ENCODE peak calls at places on chromosomes 13 and 19, in five cellular contexts. N is prostate gland, A is WERI-Rb-1, W is neural progenitor cell, U is ovary. V is an unnamed sample.

GRCh38 chr13:20140487-20140886 is 20.4 kb downstream of the GJA3 start:
- DNase-seq in N (no peak), U (no peak), W (no peak), A (no peak), V (no peak)

GRCh38 chr19:4119763-4120162 is 4.2 kb downstream of the MAP2K2 start:
- DNase-seq in N (no peak), A (no peak), W (no peak), U (no peak), V (no peak)

GRCh38 chr13:48144413-48145035 is 49.6 kb upstream of the MED4 start:
- DNase-seq in N (no peak), A (no peak), U (no peak), W (no peak), V (peak)

GRCh38 chr13:111534646-111535461 is 214.4 kb downstream of the TEX29 start:
- DNase-seq in U (no peak), W (peak), A (peak), N (no peak), V (no peak)

GRCh38 chr13:26561636-26562537 is 4.4 kb downstream of the WASF3 start:
- DNase-seq in W (peak), N (no peak), A (peak), U (no peak), V (no peak)

GRCh38 chr13:110472904-110473563 is 88.5 kb downstream of the RAB20 start:
- DNase-seq in N (no peak), A (no peak), W (no peak), U (no peak), V (no peak)

GRCh38 chr19:2228157-2229030 is 7.7 kb downstream of the PLEKHJ1 start:
- DNase-seq in A (no peak), N (no peak), W (no peak), U (no peak), V (no peak)

GRCh38 chr13:100100115-100100879 is 11.4 kb downstream of the PCCA start:
- DNase-seq in N (peak), W (no peak), U (peak), A (no peak), V (no peak)

GRCh38 chr13:112250788-112251445 is 125.2 kb upstream of the SPACA7 start:
- DNase-seq in U (no peak), W (no peak), A (no peak), N (no peak), V (no peak)

GRCh38 chr19:49106648-49107135 is 7.5 kb upstream of the LIN7B start:
- DNase-seq in A (peak), U (no peak), W (peak), N (no peak), V (peak)

GRCh38 chr19:40466219-40467006 is at the start of gene SPTBN4:
- DNase-seq in U (no peak), N (no peak), A (no peak), W (peak), V (no peak)

GRCh38 chr13:46665630-46666482 is 112.9 kb downstream of the LRCH1 start:
- DNase-seq in U (no peak), N (no peak), A (no peak), W (no peak), V (no peak)

GRCh38 chr19:33208904-33209843 is 15.0 kb downstream of the LRP3 start:
- DNase-seq in A (no peak), W (no peak), N (no peak), U (peak), V (no peak)

GRCh38 chr13:64446372-64446771 is 2783.8 kb downstream of the PCDH9 start:
- DNase-seq in W (no peak), A (no peak), N (no peak), U (no peak), V (no peak)

GRCh38 chr13:77919351-77920294 is 992 bp upstream of the EDNRB start:
- DNase-seq in N (peak), A (peak), U (peak), W (peak), V (no peak)

GRCh38 chr13:20465218-20465879 is 60.3 kb downstream of the CRYL1 start:
- DNase-seq in U (no peak), N (peak), W (no peak), A (no peak), V (no peak)

GRCh38 chr19:2543463-2544442 is 67.8 kb downstream of the GADD45B start:
- DNase-seq in A (peak), N (peak), U (peak), W (peak), V (no peak)

GRCh38 chr19:38837656-38838121 is 6.1 kb upstream of the ECH1 start:
- DNase-seq in N (peak), U (no peak), W (no peak), A (no peak), V (no peak)

GRCh38 chr19:38838986-38839761 is 7.6 kb upstream of the ECH1 start:
- DNase-seq in U (no peak), A (no peak), W (no peak), N (no peak), V (no peak)

GRCh38 chr19:38837304-38837626 is 5.7 kb upstream of the ECH1 start:
- DNase-seq in U (no peak), W (no peak), A (no peak), N (no peak), V (no peak)

GRCh38 chr19:38839816-38840582 is 8.4 kb upstream of the ECH1 start:
- DNase-seq in W (no peak), N (no peak), A (no peak), U (no peak), V (no peak)

DNA sequence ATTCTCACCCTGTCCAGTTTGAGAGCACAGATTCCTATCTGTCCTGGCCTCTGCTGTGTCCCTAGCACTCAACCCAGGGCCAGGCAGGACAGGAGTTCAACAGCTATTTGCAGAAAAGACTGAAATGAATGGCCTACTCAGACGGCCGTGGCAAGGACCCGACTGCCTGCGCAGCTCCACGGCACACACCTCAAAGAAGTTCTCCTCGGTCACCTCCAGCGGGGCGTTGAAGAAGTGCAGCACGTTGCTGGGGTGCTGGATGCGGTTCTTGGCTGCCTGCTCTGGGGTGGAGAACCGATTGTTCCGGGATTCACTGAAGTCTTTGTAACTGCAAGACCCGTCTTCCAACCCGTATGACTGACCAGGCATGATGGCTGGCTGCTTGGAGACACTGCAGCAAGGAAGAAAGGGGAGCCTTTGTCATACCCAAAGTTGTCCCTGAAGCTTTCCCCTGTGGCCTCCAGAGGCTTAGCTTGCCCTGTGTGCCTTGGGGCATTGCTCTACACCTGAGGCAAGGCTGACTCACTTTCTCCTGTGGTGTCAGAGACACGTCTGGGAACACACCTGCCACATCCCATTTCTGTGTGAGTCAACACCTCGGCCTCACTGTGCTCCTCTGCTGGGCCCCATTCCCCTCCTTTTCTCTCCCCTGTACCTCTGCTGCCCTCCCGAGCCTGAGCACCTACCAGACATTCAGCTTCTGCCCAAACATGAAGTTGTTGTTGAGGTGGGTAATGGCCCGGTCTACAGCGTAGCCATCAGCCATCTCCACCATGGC is 6.8 kb upstream of the ECH1 start:
- DNase-seq in A (no peak), W (no peak), U (no peak), N (no peak), V (no peak)
- H3K27ac ChIP-seq in A (no peak), W (no peak), U (no peak), N (peak), V (no peak)

GRCh38 chr13:113420833-113421600 is 32.3 kb downstream of the ADPRHL1 start:
- DNase-seq in A (no peak), U (no peak), W (no peak), N (no peak), V (no peak)
- H3K27ac ChIP-seq in A (no peak), U (no peak), W (no peak), N (peak), V (no peak)

DNA sequence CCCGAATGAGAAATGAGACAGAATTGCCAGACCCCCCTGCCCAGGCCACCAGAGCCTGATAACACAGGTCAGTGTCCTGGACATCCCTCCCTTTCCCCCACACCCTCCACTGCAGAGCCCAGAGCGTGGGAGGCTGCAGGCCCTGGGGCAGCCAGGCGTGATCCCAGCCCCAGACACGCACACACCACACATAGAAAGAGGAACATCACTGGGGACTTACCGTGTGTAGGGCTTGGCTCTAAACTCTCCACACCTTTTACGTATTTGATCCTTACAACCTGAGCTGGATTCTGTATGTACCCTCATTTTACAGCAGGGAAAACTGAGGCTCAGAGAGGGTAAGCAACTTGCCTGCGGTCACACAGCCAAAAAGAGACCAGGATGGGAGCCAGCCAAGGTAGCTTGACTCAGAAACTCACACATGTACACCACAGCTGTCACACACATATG is 334 bp upstream of the ANGPTL6 start:
- DNase-seq in W (no peak), N (no peak), A (no peak), U (no peak), V (no peak)
- H3K27ac ChIP-seq in W (no peak), N (no peak), A (no peak), U (no peak), V (peak)

GRCh38 chr13:32549788-32550187 is 11.2 kb upstream of the N4BP2L2 start:
- DNase-seq in N (no peak), W (no peak), A (no peak), U (no peak), V (no peak)

GRCh38 chr13:32555613-32556012 is 17.0 kb upstream of the N4BP2L2 start:
- DNase-seq in N (no peak), A (no peak), U (no peak), W (no peak), V (no peak)

GRCh38 chr13:32548837-32549236 is 10.2 kb upstream of the N4BP2L2 start:
- DNase-seq in N (no peak), U (no peak), W (no peak), A (no peak), V (no peak)

DNA sequence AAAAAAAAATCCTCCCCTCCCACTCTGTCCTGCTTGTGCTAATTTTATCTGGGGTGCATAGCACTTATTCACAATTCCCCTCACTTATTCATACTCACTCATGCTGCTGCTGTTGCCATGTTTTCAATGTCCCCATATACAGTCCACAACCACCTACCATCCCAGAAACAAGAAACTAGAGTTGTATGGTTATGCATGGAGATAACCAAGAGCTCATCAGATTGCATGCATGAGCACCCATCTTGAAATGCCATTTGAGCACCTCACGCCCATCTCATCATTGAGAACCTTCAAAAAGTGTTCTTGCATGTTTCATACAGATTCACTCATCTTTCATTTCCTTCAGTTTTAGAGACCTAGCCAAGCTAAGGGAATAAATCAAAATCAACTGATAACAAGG is 15.1 kb upstream of the N4BP2L2 start:
- DNase-seq in N (no peak), W (no peak), A (no peak), U (no peak), V (no peak)
- H3K27ac ChIP-seq in N (no peak), W (no peak), A (no peak), U (no peak), V (no peak)

DNA sequence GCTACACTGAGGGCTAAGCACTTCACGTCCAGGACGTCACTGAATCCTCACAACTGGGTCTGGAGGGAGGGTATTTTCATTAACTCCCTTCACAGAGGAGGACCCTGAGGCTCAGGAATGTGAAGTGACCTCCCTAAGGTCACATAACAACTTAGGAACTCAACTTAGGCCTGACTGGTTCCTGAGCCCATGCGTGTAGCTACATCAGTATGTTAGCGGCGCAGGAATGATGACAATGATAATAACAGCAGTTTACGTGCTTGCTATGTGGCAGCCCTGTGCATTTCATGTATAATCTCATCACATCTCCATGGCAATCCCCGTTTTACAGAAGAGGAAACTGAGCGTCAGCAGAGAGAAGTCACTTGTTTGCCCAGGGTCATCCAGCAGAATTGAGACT is 18.3 kb downstream of the KRTDAP start:
- DNase-seq in U (no peak), A (no peak), W (no peak), N (no peak), V (no peak)
- H3K27ac ChIP-seq in U (no peak), A (no peak), W (no peak), N (no peak), V (no peak)

DNA sequence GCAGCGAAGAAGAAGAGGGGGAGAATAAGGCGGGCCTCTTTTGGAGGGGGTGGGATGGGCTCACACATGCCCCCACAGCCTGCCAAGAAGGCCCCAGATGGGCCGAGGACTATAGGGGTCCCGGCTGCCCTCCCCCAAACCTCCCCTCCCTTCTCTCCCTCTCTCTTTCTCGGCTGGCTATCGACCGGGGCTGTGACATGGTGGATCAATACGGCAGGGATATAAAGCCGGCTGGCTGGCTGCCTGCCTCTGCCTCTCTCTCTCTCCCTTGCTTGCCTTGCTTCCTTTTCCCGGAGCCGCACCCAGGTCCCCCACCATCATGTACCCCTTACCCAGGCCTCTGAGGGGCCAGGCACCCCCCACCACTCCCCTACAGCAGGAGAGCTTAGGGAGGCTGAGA is 20.0 kb upstream of the POU2F2 start:
- DNase-seq in N (no peak), U (no peak), W (no peak), A (no peak), V (no peak)
- H3K27ac ChIP-seq in N (no peak), U (no peak), W (no peak), A (peak), V (no peak)

DNA sequence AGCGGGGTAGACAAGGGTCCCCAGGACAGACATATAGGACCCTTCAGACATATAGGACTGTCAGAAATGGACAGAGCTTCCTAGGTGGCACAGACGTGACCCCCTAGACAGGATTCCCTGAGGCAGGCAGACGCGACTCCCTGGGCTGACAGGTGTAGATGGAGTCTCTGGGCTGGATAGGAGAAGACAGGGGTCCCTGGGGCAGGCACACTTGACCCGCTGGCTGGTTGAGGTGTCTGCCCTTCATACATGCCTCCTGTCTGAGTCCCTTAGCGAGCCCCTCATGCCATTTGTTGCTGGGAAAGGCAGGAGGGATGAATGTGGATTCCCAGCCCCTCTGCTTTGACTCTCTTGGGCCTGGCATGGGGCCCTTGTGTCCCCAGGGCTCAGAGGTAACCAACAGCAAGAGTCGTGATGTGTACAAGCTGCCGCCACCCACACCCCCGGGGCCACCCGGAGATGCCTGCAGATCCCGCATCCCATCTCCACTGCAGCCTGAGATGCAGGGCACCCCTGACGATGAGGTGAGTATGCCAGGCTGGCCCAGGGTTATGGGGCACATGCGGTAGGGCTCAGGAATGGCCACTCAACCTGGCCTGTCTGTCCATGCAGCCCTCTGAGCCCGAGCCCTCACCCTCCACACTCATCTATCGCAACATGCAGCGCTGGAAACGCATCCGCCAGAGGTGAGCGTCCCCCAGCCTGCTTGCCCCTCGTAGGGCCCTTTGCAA is 3.0 kb downstream of the HSPB6 start:
- DNase-seq in U (peak), A (no peak), W (no peak), N (no peak), V (no peak)
- H3K27ac ChIP-seq in U (peak), A (peak), W (no peak), N (no peak), V (no peak)

DNA sequence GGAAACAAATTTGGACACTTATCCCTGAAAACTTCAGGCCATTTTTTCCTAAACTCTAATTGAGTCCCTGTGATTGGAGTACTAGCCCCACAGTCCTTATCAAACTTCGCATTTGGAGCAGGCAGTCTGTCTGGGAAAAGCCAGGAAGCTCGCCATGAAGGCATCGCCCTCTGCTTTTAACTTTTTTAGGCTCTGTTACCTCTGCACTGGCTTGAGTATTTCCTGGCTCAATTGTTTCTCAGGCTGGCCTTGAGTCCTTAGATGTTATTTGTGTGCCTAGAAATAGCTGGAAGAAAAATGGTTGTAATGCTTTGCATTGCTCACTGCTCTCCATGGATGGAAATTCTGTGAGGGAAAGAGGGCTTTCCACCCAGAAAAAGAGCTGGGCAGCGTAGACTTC is 24.2 kb downstream of the ACTN4 start:
- DNase-seq in A (no peak), U (no peak), W (no peak), N (no peak), V (no peak)
- H3K27ac ChIP-seq in A (no peak), U (peak), W (no peak), N (peak), V (no peak)

DNA sequence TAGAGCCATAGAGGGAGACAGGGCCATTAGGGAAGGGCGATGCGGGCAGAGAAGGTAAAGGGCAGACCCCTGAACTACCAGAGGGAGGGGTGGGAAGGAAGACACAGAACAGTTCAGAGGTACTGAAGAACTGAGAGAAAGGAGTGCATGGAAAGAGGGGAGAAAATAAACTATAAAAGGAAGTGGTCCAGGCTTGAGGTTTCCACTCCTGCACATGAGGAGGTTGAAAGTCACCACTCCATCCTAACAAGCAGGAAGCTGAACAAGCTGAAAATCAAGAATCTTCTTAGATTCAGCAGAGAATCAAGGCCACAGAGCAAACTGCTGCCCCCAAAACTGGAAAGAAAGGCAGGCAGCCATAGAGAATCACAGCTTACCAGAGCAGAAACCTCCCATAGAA is 45.1 kb downstream of the MIPEP start:
- DNase-seq in N (no peak), A (no peak), W (no peak), U (no peak), V (no peak)
- H3K27ac ChIP-seq in N (no peak), A (no peak), W (no peak), U (no peak), V (no peak)

V was measured in CD4-positive, CD25-positive, alpha-beta regulatory T cell.